ENCODE peak calls at places on chromosomes 5 and 9, in six cellular contexts. M is lung, X is WERI-Rb-1, F is A549, S is AG04450, W is left lung. P is an unnamed sample. For H3K9me3, the result is how much of the 10 kb centered on the place peaks cover.

GRCh38 chr9:126033318-126033717 is 286.1 kb downstream of the PBX3 start:
- DNase-seq in M (no peak), X (no peak), F (no peak), S (no peak), W (no peak), P (no peak)

GRCh38 chr5:64690104-64690416 is 243 bp upstream of the SHISAL2B start:
- DNase-seq in M (no peak), X (no peak), F (no peak), S (no peak), W (no peak), P (no peak)

GRCh38 chr5:27708579-27708978 is 670.2 kb upstream of the CDH9 start:
- DNase-seq in M (no peak), X (no peak), F (peak), S (no peak), W (no peak), P (no peak)

GRCh38 chr9:124456341-124457078 is 6.3 kb downstream of the ADGRD2 start:
- DNase-seq in M (no peak), X (no peak), F (no peak), S (no peak), W (peak), P (no peak)

GRCh38 chr5:170296036-170296934 is 1.3 kb downstream of the LCP2 start:
- DNase-seq in M (no peak), X (no peak), F (no peak), S (no peak), W (no peak), P (no peak)

GRCh38 chr5:107063511-107063910 is 607.2 kb downstream of the EFNA5 start:
- DNase-seq in M (no peak), X (no peak), F (no peak), S (no peak), W (no peak), P (no peak)

GRCh38 chr5:9766581-9766980 is 136.4 kb upstream of the TAS2R1 start:
- DNase-seq in M (no peak), X (no peak), F (no peak), S (no peak), W (no peak), P (no peak)

GRCh38 chr9:130651221-130651620 is 13.2 kb upstream of the PRDM12 start:
- DNase-seq in M (no peak), X (no peak), F (no peak), S (no peak), W (peak), P (no peak)

GRCh38 chr5:126961702-126962101 is 68.7 kb downstream of the MARCHF3 start:
- DNase-seq in M (no peak), X (no peak), F (no peak), S (no peak), W (no peak), P (no peak)

GRCh38 chr9:128215491-128216404 is 12.6 kb downstream of the DNM1 start:
- DNase-seq in M (no peak), X (no peak), F (no peak), S (peak), W (no peak), P (no peak)
- H3K27ac ChIP-seq in M (no peak), X (no peak), F (peak), S (peak), W (peak), P (no peak)

DNA sequence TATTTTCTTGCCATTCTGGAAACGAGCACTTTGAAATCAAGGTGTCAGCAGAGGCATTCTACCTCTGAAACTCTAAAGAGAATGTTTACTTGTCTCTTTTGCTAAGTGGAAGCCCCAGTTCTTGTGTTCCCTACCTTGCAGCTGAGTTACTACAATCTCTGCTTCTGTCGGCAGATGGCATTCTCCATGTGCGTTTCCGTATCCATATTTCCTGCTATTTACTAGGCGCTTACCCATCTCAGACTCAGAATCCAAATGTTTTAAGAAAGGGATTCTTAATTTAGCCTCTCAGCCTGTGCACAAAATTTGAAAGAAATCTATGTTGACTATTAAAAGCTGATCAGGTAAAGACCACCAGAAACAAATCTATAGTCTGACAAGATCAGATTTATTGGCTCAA is 221.3 kb upstream of the FTMT start:
- DNase-seq in M (no peak), X (no peak), F (no peak), S (no peak), W (no peak), P (no peak)
- TF ChIP-seq CTCF in M (no peak), X (no peak), F (peak), S (no peak), W (no peak), P (no peak)

GRCh38 chr5:42499016-42499415 is 75.8 kb downstream of the GHR start:
- DNase-seq in M (no peak), X (no peak), F (no peak), S (no peak), W (no peak), P (no peak)

GRCh38 chr5:42496397-42497156 is 73.3 kb downstream of the GHR start:
- DNase-seq in M (no peak), X (no peak), F (no peak), S (no peak), W (no peak), P (no peak)

GRCh38 chr5:42495908-42496307 is 72.7 kb downstream of the GHR start:
- DNase-seq in M (no peak), X (no peak), F (no peak), S (no peak), W (no peak), P (no peak)

GRCh38 chr5:42500003-42500599 is 76.9 kb downstream of the GHR start:
- DNase-seq in M (no peak), X (no peak), F (no peak), S (no peak), W (no peak), P (no peak)

GRCh38 chr5:42498000-42498399 is 74.8 kb downstream of the GHR start:
- DNase-seq in M (no peak), X (no peak), F (no peak), S (no peak), W (no peak), P (no peak)
- H3K9me3 ChIP-seq in M (under half), X (under half), F (under half), S (under half), W (under half), P (under half)

GRCh38 chr9:37436540-37436939 is 14.0 kb downstream of the GRHPR start:
- DNase-seq in M (no peak), X (no peak), F (no peak), S (no peak), W (no peak), P (no peak)

GRCh38 chr9:37433754-37434435 is 11.4 kb downstream of the GRHPR start:
- DNase-seq in M (no peak), X (no peak), F (no peak), S (no peak), W (no peak), P (no peak)

GRCh38 chr9:37438359-37438758 is 15.9 kb downstream of the GRHPR start:
- DNase-seq in M (no peak), X (no peak), F (no peak), S (no peak), W (no peak), P (no peak)

GRCh38 chr9:37437010-37437409 is 14.5 kb downstream of the GRHPR start:
- DNase-seq in M (no peak), X (no peak), F (no peak), S (no peak), W (no peak), P (no peak)

GRCh38 chr9:37437616-37438015 is 15.1 kb downstream of the GRHPR start:
- DNase-seq in M (no peak), X (no peak), F (no peak), S (no peak), W (no peak), P (no peak)
- H3K27ac ChIP-seq in M (no peak), X (no peak), F (no peak), S (no peak), W (no peak), P (no peak)

GRCh38 chr5:15191012-15191411 is 309.0 kb upstream of the FBXL7 start:
- DNase-seq in M (no peak), X (no peak), F (no peak), S (no peak), W (no peak), P (no peak)
- TF ChIP-seq CTCF in M (no peak), X (peak), F (no peak), S (no peak), W (no peak), P (no peak)

DNA sequence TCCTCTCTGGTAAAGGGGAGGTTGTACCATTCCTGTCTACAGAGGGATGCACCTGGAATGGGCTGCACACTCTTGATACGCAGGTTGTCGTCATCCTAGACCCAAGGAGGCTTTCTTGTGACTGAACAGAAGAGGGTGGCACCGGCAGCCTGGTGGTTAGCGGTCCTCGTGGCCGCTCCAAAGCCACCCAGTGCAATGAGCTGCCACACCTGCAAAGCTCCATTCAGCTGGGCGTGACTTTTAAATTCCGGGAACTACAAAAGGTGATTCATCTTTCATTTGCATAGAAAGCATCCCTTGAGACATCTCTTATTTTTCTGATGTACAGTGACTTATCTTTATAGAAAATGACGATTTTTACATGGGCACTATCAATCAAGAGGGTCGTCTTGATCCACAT is 286.1 kb upstream of the IRX1 start:
- DNase-seq in M (no peak), X (no peak), F (no peak), S (no peak), W (no peak), P (no peak)
- H3K9me3 ChIP-seq in M (under half), X (under half), F (under half), S (half or more), W (under half), P (under half)